ENCODE peak calls at places on chromosomes 5 and 9, in six cellular contexts. R is neural crest cell, O is choroid plexus epithelial cell, K is GM12865, I is foreskin keratinocyte, J is endothelial cell. M is an unnamed sample.

GRCh38 chr5:54944364-54944763 is 41.0 kb downstream of the ESM1 start:
- DNase-seq in J (peak), R (no peak), I (peak), O (peak), K (peak), M (no peak)

GRCh38 chr5:95673076-95673475 is 9.7 kb downstream of the SPATA9 start:
- DNase-seq in J (no peak), R (no peak), I (no peak), K (no peak), O (peak), M (no peak)

GRCh38 chr5:10619649-10620048 is 55.8 kb downstream of the ANKRD33B start:
- DNase-seq in I (no peak), K (no peak), R (no peak), J (no peak), O (no peak), M (no peak)

GRCh38 chr5:59462954-59463353 is 430.6 kb downstream of the PDE4D start:
- DNase-seq in I (no peak), J (no peak), K (no peak), R (no peak), O (no peak), M (no peak)

GRCh38 chr9:115997923-115998322 is 155.7 kb upstream of the PAPPA start:
- DNase-seq in I (peak), R (no peak), J (no peak), O (peak), K (no peak), M (no peak)

GRCh38 chr5:178387061-178387855 is 154.7 kb upstream of the PHYKPL start:
- DNase-seq in I (no peak), O (no peak), R (no peak), K (no peak), J (no peak), M (no peak)

GRCh38 chr5:147290261-147290660 is 55.4 kb downstream of the STK32A start:
- DNase-seq in J (no peak), K (no peak), I (no peak), O (no peak), R (no peak), M (no peak)

GRCh38 chr9:6538666-6539071 is 106.9 kb downstream of the GLDC start:
- DNase-seq in I (peak), O (peak), J (no peak), R (no peak), K (no peak), M (no peak)

GRCh38 chr9:35832814-35833213 is 3.8 kb downstream of the TMEM8B start:
- DNase-seq in R (no peak), I (no peak), O (no peak), K (no peak), J (no peak), M (no peak)

GRCh38 chr9:107226431-107226830 is 56.6 kb upstream of the RAD23B start:
- DNase-seq in O (no peak), I (no peak), K (no peak), J (no peak), R (no peak), M (no peak)

GRCh38 chr5:23305055-23305454 is 202.4 kb upstream of the PRDM9 start:
- DNase-seq in I (no peak), R (no peak), K (no peak), O (no peak), J (no peak), M (no peak)

GRCh38 chr5:57042524-57042931 is 90.6 kb upstream of the MIER3 start:
- DNase-seq in J (no peak), K (no peak), O (no peak), R (no peak), I (no peak), M (no peak)

GRCh38 chr5:39072915-39073758 is 1.1 kb downstream of the RICTOR start:
- DNase-seq in K (peak), J (peak), I (peak), R (peak), O (peak), M (no peak)

GRCh38 chr9:113471566-113471965 is 8.0 kb downstream of the RGS3 start:
- DNase-seq in K (no peak), R (no peak), O (no peak), I (no peak), J (no peak), M (no peak)

GRCh38 chr5:132215329-132215728 is 12.3 kb downstream of the P4HA2 start:
- DNase-seq in K (no peak), I (peak), J (no peak), O (peak), R (no peak), M (peak)

GRCh38 chr9:129289131-129289731 is 111.2 kb upstream of the IER5L start:
- DNase-seq in I (no peak), R (no peak), K (no peak), J (peak), O (no peak), M (no peak)

GRCh38 chr5:94481059-94481458 is 137.3 kb downstream of the KIAA0825 start:
- DNase-seq in J (no peak), K (peak), O (no peak), R (no peak), I (no peak), M (no peak)

GRCh38 chr5:34886718-34887117 is 28.6 kb downstream of the RAD1 start:
- DNase-seq in O (no peak), J (no peak), R (no peak), K (no peak), I (no peak), M (peak)

DNA sequence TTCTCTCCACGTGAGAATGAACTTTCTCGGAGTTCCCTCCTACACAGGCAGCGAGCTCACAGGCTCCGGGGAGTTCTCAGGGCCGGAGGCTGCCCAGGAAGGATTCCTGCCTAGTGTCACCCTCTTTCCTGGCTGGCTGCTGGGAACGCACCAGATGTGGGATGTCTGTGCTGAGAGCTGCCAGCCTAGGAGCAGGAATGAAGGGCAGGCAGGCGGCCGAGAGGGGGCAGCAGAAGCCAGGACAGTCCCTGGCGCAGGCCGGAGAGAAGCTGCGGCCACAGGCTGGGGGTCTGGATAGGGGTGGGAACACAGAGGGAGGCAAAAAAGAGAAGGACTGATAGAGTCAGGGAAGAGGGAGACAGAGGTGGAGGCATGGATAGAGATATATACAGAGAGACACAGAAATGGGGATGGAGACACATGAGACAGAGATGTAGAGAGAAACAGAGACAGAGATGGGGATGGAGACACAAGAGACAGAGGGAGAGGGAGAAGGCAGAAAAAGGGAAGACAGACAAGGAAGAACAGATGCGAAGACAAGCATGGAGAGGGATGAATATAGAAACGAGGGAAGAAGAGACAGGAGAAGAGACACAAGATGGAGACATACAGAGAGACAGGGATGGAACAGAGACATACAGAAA is 25.3 kb upstream of the ENHO start:
- DNase-seq in K (peak), J (peak), I (no peak), O (peak), R (peak), M (no peak)
- TF ChIP-seq CTCF in K (peak), J (peak), I (peak), O (peak), R (peak), M (peak)

GRCh38 chr5:177025139-177025538 is 2.6 kb downstream of the ZNF346 start:
- DNase-seq in K (no peak), I (no peak), O (peak), J (no peak), R (no peak), M (no peak)

GRCh38 chr5:177023247-177023703 is 779 bp downstream of the ZNF346 start:
- DNase-seq in R (peak), O (peak), K (peak), J (no peak), I (no peak), M (no peak)

GRCh38 chr5:177024559-177024958 is 2.1 kb downstream of the ZNF346 start:
- DNase-seq in R (no peak), O (peak), K (peak), I (no peak), J (no peak), M (no peak)

GRCh38 chr5:177020033-177020432 is 2.5 kb upstream of the ZNF346 start:
- DNase-seq in J (no peak), I (no peak), R (no peak), K (no peak), O (no peak), M (no peak)

DNA sequence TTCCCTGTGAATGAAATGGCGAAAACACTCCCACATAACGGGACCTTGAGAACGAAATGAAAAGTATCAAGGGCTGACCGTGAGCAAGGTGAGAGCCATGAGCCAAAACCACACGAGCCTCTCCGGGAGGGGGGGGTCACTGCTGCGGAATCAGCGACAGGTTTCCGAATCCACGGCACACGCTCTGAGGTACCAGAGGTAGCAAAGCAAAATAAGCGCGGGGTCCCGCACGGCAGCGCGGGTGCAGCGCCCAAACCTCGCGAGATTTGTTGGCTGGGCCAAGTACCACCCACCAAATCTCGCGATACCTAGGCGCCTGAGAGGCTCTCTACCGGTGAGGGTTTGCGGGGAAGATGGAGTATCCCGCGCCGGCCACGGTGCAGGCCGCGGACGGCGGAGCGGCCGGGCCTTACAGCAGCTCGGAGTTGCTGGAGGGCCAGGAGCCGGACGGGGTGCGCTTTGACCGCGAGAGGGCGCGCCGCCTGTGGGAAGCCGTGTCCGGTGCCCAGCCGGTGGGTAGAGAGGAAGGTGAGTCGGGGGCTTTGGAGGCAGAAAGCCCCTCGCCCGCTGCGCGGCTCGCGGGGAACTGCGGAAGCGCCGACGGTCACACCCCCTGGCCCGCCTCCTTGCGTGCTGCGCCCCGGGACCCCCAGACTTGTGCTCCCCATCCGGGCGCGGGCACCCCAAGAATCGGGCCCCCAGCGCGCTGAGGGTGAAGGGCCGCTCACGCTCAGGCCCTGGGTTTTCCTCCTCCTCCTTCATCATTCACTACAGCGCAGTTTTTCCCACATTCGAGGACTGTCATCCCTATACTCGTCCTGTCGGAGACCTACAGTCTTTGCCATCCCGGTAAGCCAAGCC is at the start of gene ZNF346:
- DNase-seq in J (peak), K (peak), O (peak), I (peak), R (peak), M (peak)
- TF ChIP-seq CTCF in J (peak), K (peak), O (peak), I (peak), R (peak), M (peak)

GRCh38 chr9:70802758-70803436 is 318.5 kb downstream of the TRPM3 start:
- DNase-seq in J (no peak), K (no peak), R (no peak), I (no peak), O (no peak), M (no peak)
- TF ChIP-seq CTCF in J (no peak), K (no peak), R (no peak), I (no peak), O (no peak), M (no peak)

GRCh38 chr5:139543423-139543991 is 17.6 kb upstream of the UBE2D2 start:
- DNase-seq in K (peak), R (peak), I (no peak), O (peak), J (peak), M (no peak)
- TF ChIP-seq CTCF in K (peak), R (peak), I (peak), O (peak), J (no peak), M (no peak)

DNA sequence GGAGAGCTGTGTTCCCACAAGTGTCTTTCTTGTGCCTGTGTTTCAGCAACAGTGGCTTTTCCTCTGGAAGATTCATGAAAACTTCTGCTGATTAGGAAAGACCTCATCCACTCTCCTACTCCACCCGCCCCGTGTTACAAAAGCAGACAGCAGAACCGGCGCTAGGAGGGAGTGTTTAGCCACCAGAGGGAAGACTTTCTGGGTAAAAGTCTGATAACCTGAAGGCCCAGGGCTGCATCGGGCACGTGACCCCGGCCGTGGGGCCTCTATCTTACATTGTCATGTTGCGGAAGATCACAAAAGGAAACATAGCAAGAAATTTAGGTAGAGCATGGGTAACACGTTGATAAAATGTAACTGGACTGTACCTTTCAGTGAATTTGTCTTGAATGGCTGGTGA is 32.0 kb upstream of the DMRT2 start:
- DNase-seq in O (peak), K (peak), I (no peak), R (no peak), J (peak), M (no peak)
- TF ChIP-seq CTCF in O (peak), K (peak), I (peak), R (peak), J (peak), M (peak)

DNA sequence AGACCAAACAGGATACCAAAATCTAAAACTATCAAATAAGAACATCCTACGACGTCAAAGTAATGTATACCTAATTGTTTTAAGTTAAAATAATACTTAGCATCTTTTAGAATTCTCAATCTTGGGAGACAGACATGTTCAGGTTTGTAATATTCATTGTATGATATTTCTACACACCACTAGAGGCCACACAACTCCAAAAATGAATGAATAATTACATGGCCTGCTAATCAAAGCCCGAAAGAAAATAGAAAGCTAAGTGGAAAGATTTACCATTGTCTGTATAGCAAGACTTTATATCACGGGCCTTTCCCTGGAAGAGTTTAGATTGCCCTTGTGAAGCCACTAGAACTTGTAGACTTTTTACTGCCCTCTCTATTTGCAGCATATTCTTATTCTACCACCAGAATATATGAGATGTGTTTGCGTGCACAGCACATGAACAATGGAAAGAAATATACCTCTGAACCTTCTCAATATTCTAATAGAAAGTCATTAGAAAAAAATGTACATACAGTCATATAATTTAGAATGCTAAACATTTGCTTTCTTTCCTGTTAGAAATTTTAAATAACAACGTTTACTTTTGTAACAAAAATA is 380.1 kb upstream of the NUDT12 start:
- DNase-seq in J (no peak), K (no peak), I (no peak), R (no peak), O (peak), M (no peak)
- TF ChIP-seq CTCF in J (no peak), K (no peak), I (peak), R (no peak), O (peak), M (peak)

DNA sequence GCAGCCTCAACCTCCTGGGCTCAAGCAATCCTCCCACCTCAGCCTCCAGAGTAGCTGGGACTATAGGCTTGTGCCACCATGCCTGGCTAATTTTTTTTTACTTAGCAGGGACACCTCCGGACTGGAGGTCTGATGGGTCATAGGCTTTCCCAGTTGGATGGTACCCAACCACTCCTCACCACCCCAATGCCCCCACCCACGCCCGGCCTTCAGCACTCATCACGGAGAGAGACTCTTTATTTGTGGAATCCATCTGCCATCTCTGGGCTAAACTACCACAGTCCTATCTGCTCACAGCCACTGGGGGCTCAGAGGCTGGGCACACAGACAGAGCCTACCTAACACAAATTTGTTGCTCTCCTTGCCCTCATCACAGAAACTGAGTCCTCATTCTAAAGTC is 58.3 kb upstream of the STXBP1 start:
- DNase-seq in K (no peak), R (no peak), I (no peak), J (no peak), O (no peak), M (no peak)
- TF ChIP-seq CTCF in K (no peak), R (no peak), I (no peak), J (no peak), O (no peak), M (no peak)

GRCh38 chr5:4563400-4563799 is 576.7 kb upstream of the ADAMTS16 start:
- DNase-seq in I (no peak), J (peak), K (no peak), O (peak), R (peak), M (no peak)
- TF ChIP-seq CTCF in I (peak), J (no peak), K (no peak), O (peak), R (peak), M (peak)

GRCh38 chr5:142597546-142598337 is 88.1 kb downstream of the FGF1 start:
- DNase-seq in O (peak), R (no peak), K (no peak), J (no peak), I (peak), M (no peak)
- TF ChIP-seq CTCF in O (peak), R (no peak), K (no peak), J (no peak), I (peak), M (no peak)

M was measured in epithelial cell of proximal tubule.